ENCODE peak calls at places on chromosomes 3 and 15, in four cellular contexts. One of them, this sample, is unnamed.

GRCh38 chr15:66780172-66780972 is 78.3 kb downstream of the SMAD6 start:
- DNase-seq in non-pigmented ciliary epithelial cell: peak; percentile 73
- DNase-seq in heart left ventricle: peak; percentile 15
- DNase-seq in Peyer's patch: peak; percentile 47
- DNase-seq in this sample: peak; percentile 45

GRCh38 chr3:22263042-22263441 is 512.0 kb upstream of the ZNF385D start:
- DNase-seq in non-pigmented ciliary epithelial cell: peak; percentile 49
- DNase-seq in Peyer's patch: no peak
- DNase-seq in heart left ventricle: no peak
- DNase-seq in this sample: no peak

GRCh38 chr3:185655426-185656320 is 69.6 kb downstream of the SENP2 start:
- DNase-seq in Peyer's patch: no peak
- DNase-seq in heart left ventricle: no peak
- DNase-seq in non-pigmented ciliary epithelial cell: no peak
- DNase-seq in this sample: no peak

GRCh38 chr15:60918234-60918964 is 310.7 kb downstream of the RORA start:
- DNase-seq in heart left ventricle: no peak
- DNase-seq in Peyer's patch: no peak
- DNase-seq in non-pigmented ciliary epithelial cell: no peak
- DNase-seq in this sample: no peak

GRCh38 chr3:187318819-187319616 is 27.5 kb upstream of the MASP1 start:
- DNase-seq in non-pigmented ciliary epithelial cell: peak; percentile 46
- DNase-seq in Peyer's patch: no peak
- DNase-seq in heart left ventricle: peak; percentile 43
- DNase-seq in this sample: no peak

GRCh38 chr3:194577985-194578905 is 55.0 kb downstream of the TMEM44 start:
- DNase-seq in heart left ventricle: peak; percentile 40
- DNase-seq in Peyer's patch: no peak
- DNase-seq in non-pigmented ciliary epithelial cell: peak; percentile 70
- DNase-seq in this sample: no peak

GRCh38 chr15:97993310-97993738 is 32.8 kb downstream of the ARRDC4 start:
- DNase-seq in Peyer's patch: no peak
- DNase-seq in non-pigmented ciliary epithelial cell: no peak
- DNase-seq in heart left ventricle: no peak
- DNase-seq in this sample: no peak

GRCh38 chr15:65939901-65940617 is 70.8 kb downstream of the RAB11A start:
- DNase-seq in non-pigmented ciliary epithelial cell: peak; percentile 72
- DNase-seq in Peyer's patch: no peak
- DNase-seq in heart left ventricle: peak; percentile 77
- DNase-seq in this sample: no peak

This sample was measured in right lobe of liver.